ENCODE peak calls at places on chromosomes 13 and 19, in ten cellular contexts. U is heart right ventricle, H is psoas muscle, O is Peyer's patch, B is cardiac fibroblast, R is nephron progenitor cell, E is RWPE1, V is body of pancreas, T is colonic mucosa, G is RWPE2. W is an unnamed sample.

GRCh38 chr13:72808917-72809500 is 27.1 kb downstream of the PIBF1 start:
- DNase-seq in R (no peak), T (no peak), E (peak; percentile 5), V (no peak), H (no peak), B (peak; percentile 21), G (no peak), O (no peak), U (no peak), W (no peak)

GRCh38 chr19:17136026-17136425 is 60.4 kb downstream of the MYO9B start:
- DNase-seq in O (no peak), R (no peak), T (no peak), B (no peak), H (no peak), V (no peak), G (no peak), U (no peak), E (no peak), W (no peak)

GRCh38 chr19:5954293-5954692 is 23.6 kb downstream of the RANBP3 start:
- DNase-seq in B (no peak), G (no peak), O (no peak), V (no peak), R (no peak), E (no peak), H (no peak), T (no peak), U (no peak), W (no peak)

GRCh38 chr13:111899714-111900389 is 167.1 kb upstream of the SOX1 start:
- DNase-seq in B (no peak), O (no peak), U (no peak), G (no peak), T (no peak), E (no peak), R (no peak), H (no peak), V (peak; percentile 2), W (no peak)

GRCh38 chr13:40200273-40200978 is 466.0 kb downstream of the FOXO1 start:
- DNase-seq in R (no peak), O (no peak), V (no peak), E (no peak), H (no peak), T (no peak), G (no peak), U (no peak), B (no peak), W (no peak)

GRCh38 chr19:45781282-45782161 is 768 bp downstream of the DMPK start:
- DNase-seq in R (no peak), E (peak; percentile 72), V (peak; percentile 85), B (no peak), G (no peak), H (peak; percentile 86), T (no peak), U (no peak), O (no peak), W (no peak)

GRCh38 chr19:49614096-49614857 is 23.3 kb downstream of the PRR12 start:
- DNase-seq in R (no peak), G (no peak), O (no peak), V (no peak), H (no peak), T (no peak), E (peak; percentile 38), U (no peak), B (peak; percentile 72), W (no peak)

GRCh38 chr13:64910061-64910460 is 2320.1 kb downstream of the PCDH9 start:
- DNase-seq in V (no peak), R (no peak), O (no peak), U (no peak), T (no peak), G (no peak), B (no peak), H (no peak), E (no peak), W (no peak)

GRCh38 chr19:14682084-14682483 is 7.4 kb upstream of the ADGRE3 start:
- DNase-seq in G (no peak), R (no peak), O (no peak), V (no peak), U (no peak), T (no peak), H (no peak), E (no peak), B (no peak), W (no peak)

GRCh38 chr19:46466536-46467199 is 4.7 kb downstream of the PNMA8A start:
- DNase-seq in R (no peak), B (peak; percentile 84), H (peak; percentile 60), T (no peak), V (no peak), G (no peak), U (no peak), E (peak; percentile 70), O (no peak), W (no peak)

GRCh38 chr19:40771101-40771539 is 4.2 kb upstream of the MIA start:
- DNase-seq in B (no peak), U (no peak), T (no peak), O (no peak), H (no peak), E (no peak), R (no peak), G (no peak), V (no peak), W (no peak)

GRCh38 chr19:4909172-4909896 is at the start of gene UHRF1:
- DNase-seq in V (no peak), G (no peak), E (peak; percentile 51), O (no peak), B (no peak), U (no peak), R (peak; percentile 58), H (no peak), T (peak; percentile 48), W (no peak)

GRCh38 chr19:23882493-23882892 is 32.2 kb upstream of the ZNF726 start:
- DNase-seq in T (peak; percentile 33), V (no peak), E (no peak), B (no peak), H (no peak), U (no peak), O (no peak), R (no peak), G (no peak), W (no peak)

GRCh38 chr13:21058361-21058760 is 3.0 kb downstream of the LATS2 start:
- DNase-seq in R (no peak), U (no peak), G (no peak), T (peak; percentile 37), B (peak; percentile 62), O (no peak), H (no peak), E (no peak), V (no peak), W (no peak)

GRCh38 chr19:10655457-10656312 is 1.5 kb downstream of the ILF3 start:
- DNase-seq in B (peak; percentile 20), R (peak; percentile 25), G (no peak), O (no peak), U (no peak), H (no peak), V (peak; percentile 55), T (peak; percentile 42), E (no peak), W (no peak)

GRCh38 chr13:112475889-112476288 is 99.7 kb downstream of the SPACA7 start:
- DNase-seq in H (no peak), G (no peak), V (no peak), O (no peak), E (no peak), R (no peak), B (no peak), U (no peak), T (no peak), W (no peak)

GRCh38 chr13:31946091-31946770 is 85.3 kb upstream of the FRY start:
- DNase-seq in R (no peak), U (no peak), V (no peak), O (no peak), B (peak; percentile 27), E (no peak), G (no peak), H (no peak), T (no peak), W (no peak)
- TF ChIP-seq CTCF in R (no peak), U (no peak), V (peak; percentile 5), O (no peak), B (no peak), E (no peak), G (no peak), H (no peak), T (no peak), W (no peak)

DNA sequence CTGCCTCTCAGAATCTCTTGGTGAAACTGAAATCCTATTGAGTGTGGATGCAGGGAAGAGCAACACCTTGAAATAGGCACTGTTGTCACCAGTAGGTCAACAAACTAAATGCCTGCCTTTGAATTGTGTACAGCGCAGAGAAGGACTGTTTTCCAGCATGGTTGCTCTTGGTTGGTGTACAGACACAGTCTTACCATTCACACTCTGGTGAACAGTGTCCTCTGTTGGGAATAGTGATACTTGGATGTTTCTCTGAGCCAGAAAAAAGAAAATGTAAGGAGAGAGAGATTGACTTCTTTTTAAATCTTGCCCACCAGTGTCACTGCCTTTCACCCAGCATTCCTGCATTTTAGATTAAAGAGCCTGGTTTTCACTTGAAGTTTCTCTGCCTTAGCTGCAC is 179.7 kb downstream of the STK24 start:
- DNase-seq in E (no peak), G (no peak), H (no peak), O (no peak), B (peak; percentile 46), R (no peak), T (no peak), V (no peak), U (no peak), W (no peak)
- TF ChIP-seq CTCF in E (no peak), G (peak; percentile 24), H (peak; percentile 29), O (no peak), B (peak; percentile 14), R (no peak), T (peak; percentile 11), V (peak; percentile 28), U (no peak), W (no peak)

DNA sequence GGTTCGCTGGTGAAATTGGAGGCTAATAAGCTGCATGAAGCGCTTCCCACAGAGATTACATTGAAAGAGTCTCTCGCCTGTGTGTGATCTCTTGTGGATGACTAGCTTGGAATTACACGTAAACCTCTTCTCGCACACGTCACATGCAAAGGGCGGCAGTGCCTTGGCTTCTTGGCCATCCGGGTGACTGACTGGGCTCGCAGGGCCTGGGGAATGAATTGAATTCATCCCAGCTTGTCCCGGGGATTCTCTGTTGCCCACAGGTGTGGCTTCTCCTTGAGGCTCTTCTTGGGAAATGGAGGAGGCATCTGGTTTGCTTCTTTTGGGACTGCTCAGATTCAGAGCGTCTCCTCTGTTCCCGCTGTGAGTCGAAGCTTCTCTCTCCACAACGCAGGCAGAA is 19.8 kb downstream of the ZSCAN5C start:
- DNase-seq in H (no peak), E (no peak), U (no peak), B (no peak), G (no peak), T (no peak), V (no peak), O (no peak), R (no peak), W (no peak)
- TF ChIP-seq CTCF in H (no peak), E (no peak), U (no peak), B (no peak), G (no peak), T (no peak), V (no peak), O (no peak), R (no peak), W (no peak)

DNA sequence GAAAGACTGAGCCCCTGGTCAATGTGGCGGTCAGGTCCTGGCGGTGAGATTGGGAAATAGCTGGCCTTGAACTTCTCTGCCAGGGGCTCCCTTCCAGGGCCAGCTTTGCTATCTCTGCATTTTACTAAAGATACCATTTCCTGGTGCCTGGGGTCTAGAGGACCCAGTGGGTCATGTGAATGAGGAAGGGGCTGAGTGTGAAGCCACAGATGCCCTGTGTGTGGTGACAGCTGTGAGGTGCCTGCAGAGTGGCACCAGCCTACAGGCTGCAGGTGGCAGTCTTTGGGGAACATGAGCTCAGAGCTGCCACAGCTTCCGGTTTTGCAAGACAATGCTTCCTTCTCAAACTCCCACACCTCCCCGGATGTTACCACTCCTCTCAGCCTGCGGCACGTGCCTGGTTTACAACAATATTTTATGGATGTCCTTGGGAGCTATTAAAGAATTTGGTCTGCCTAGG is 5.2 kb upstream of the MLNR start:
- DNase-seq in V (peak; percentile 35), T (peak; percentile 67), B (peak; percentile 35), H (peak; percentile 21), U (no peak), O (peak; percentile 70), G (no peak), R (no peak), E (no peak), W (no peak)
- TF ChIP-seq CTCF in V (no peak), T (no peak), B (no peak), H (no peak), U (no peak), O (no peak), G (no peak), R (no peak), E (no peak), W (no peak)

W was measured in omental fat pad.